ENCODE peak calls at places on chromosome 18, in seven cellular contexts. E is stomach, H is AG04450, R is fibroblast of lung, K is upper lobe of right lung, Z is cardiac muscle cell, D is tibial artery. V is an unnamed sample.

GRCh38 chr18:72808688-72809087 is 59.1 kb downstream of the NETO1 start:
- DNase-seq in E (no peak), H (no peak), R (no peak), K (no peak), Z (no peak), D (no peak), V (no peak)

GRCh38 chr18:49565656-49566055 is 3.8 kb downstream of the LIPG start:
- DNase-seq in E (peak), H (no peak), R (peak), K (no peak), Z (no peak), D (no peak), V (no peak)

GRCh38 chr18:48136544-48137353 is 206.3 kb upstream of the SMAD2 start:
- DNase-seq in E (peak), H (no peak), R (no peak), K (no peak), Z (peak), D (no peak), V (no peak)

GRCh38 chr18:26083099-26083498 is 7.3 kb downstream of the SS18 start:
- DNase-seq in E (no peak), H (no peak), R (no peak), K (no peak), Z (no peak), D (no peak), V (no peak)

GRCh38 chr18:21682276-21683051 is 22.1 kb downstream of the ABHD3 start:
- DNase-seq in E (no peak), H (peak), R (peak), K (no peak), Z (no peak), D (no peak), V (peak)

GRCh38 chr18:68997845-68998244 is 200.0 kb downstream of the CCDC102B start:
- DNase-seq in E (no peak), H (no peak), R (no peak), K (no peak), Z (no peak), D (no peak), V (no peak)

GRCh38 chr18:62325806-62326645 is 916 bp downstream of the TNFRSF11A start:
- DNase-seq in E (no peak), H (no peak), R (peak), K (no peak), Z (peak), D (no peak), V (peak)

GRCh38 chr18:11577271-11578112 is 31.9 kb upstream of the SLC35G4 start:
- DNase-seq in E (no peak), H (no peak), R (no peak), K (no peak), Z (no peak), D (no peak), V (no peak)

GRCh38 chr18:60350975-60351374 is 21.6 kb downstream of the MC4R start:
- DNase-seq in E (no peak), H (no peak), R (no peak), K (no peak), Z (no peak), D (no peak), V (no peak)

GRCh38 chr18:13019301-13019700 is 28.1 kb downstream of the CEP192 start:
- DNase-seq in E (no peak), H (no peak), R (no peak), K (no peak), Z (no peak), D (no peak), V (no peak)

GRCh38 chr18:41145526-41145925 is 809.5 kb upstream of the PIK3C3 start:
- DNase-seq in E (no peak), H (no peak), R (no peak), K (no peak), Z (no peak), D (no peak), V (no peak)

GRCh38 chr18:58541789-58542425 is 87.0 kb downstream of the ALPK2 start:
- DNase-seq in E (no peak), H (peak), R (peak), K (no peak), Z (no peak), D (no peak), V (no peak)

GRCh38 chr18:32919799-32920198 is 147.0 kb upstream of the KLHL14 start:
- DNase-seq in E (peak), H (no peak), R (peak), K (no peak), Z (peak), D (no peak), V (peak)

GRCh38 chr18:12338382-12338781 is 30.3 kb downstream of the TUBB6 start:
- DNase-seq in E (no peak), H (no peak), R (no peak), K (no peak), Z (no peak), D (no peak), V (no peak)

GRCh38 chr18:67733094-67733493 is 216.6 kb upstream of the DSEL start:
- DNase-seq in E (no peak), H (no peak), R (peak), K (no peak), Z (no peak), D (no peak), V (no peak)

GRCh38 chr18:42792731-42793130 is 322.8 kb downstream of the RIT2 start:
- DNase-seq in E (no peak), H (no peak), R (peak), K (no peak), Z (no peak), D (no peak), V (no peak)

GRCh38 chr18:73023975-73024374 is 156.2 kb upstream of the NETO1 start:
- DNase-seq in E (no peak), H (no peak), R (no peak), K (no peak), Z (no peak), D (no peak), V (no peak)

GRCh38 chr18:48318481-48318880 is 90.7 kb downstream of the ZBTB7C start:
- DNase-seq in E (no peak), H (no peak), R (no peak), K (peak), Z (no peak), D (no peak), V (no peak)

GRCh38 chr18:31301201-31301655 is 16.7 kb upstream of the DSG1 start:
- DNase-seq in E (no peak), H (no peak), R (peak), K (no peak), Z (no peak), D (no peak), V (peak)

GRCh38 chr18:47601608-47602272 is 328.7 kb downstream of the SMAD2 start:
- DNase-seq in E (no peak), H (no peak), R (no peak), K (no peak), Z (no peak), D (no peak), V (no peak)

GRCh38 chr18:26458526-26459232 is 89.7 kb downstream of the KCTD1 start:
- DNase-seq in E (no peak), H (no peak), R (peak), K (no peak), Z (no peak), D (no peak), V (no peak)

GRCh38 chr18:12449040-12449814 is 41.5 kb downstream of the PRELID3A start:
- DNase-seq in E (no peak), H (no peak), R (no peak), K (no peak), Z (no peak), D (peak), V (peak)

GRCh38 chr18:38575648-38576047 is 1010.0 kb upstream of the CELF4 start:
- DNase-seq in E (no peak), H (no peak), R (no peak), K (no peak), Z (no peak), D (no peak), V (no peak)

GRCh38 chr18:25284278-25284677 is 67.7 kb downstream of the ZNF521 start:
- DNase-seq in E (no peak), H (no peak), R (no peak), K (no peak), Z (no peak), D (no peak), V (no peak)

GRCh38 chr18:48295586-48296311 is 113.4 kb downstream of the ZBTB7C start:
- DNase-seq in E (no peak), H (no peak), R (peak), K (peak), Z (peak), D (no peak), V (no peak)

GRCh38 chr18:34330308-34330707 is 105.6 kb upstream of the NOL4 start:
- DNase-seq in E (no peak), H (no peak), R (no peak), K (no peak), Z (no peak), D (no peak), V (no peak)

GRCh38 chr18:12393998-12394397 is 13.7 kb upstream of the PRELID3A start:
- DNase-seq in E (no peak), H (no peak), R (no peak), K (peak), Z (no peak), D (no peak), V (no peak)

GRCh38 chr18:62122330-62122729 is 64.5 kb downstream of the PIGN start:
- DNase-seq in E (no peak), H (no peak), R (no peak), K (no peak), Z (no peak), D (no peak), V (no peak)

GRCh38 chr18:29123706-29124530 is 947.0 kb upstream of the CDH2 start:
- DNase-seq in E (no peak), H (no peak), R (no peak), K (no peak), Z (no peak), D (no peak), V (no peak)

GRCh38 chr18:34887881-34888580 is 153.2 kb upstream of the MAPRE2 start:
- DNase-seq in E (no peak), H (no peak), R (no peak), K (no peak), Z (no peak), D (no peak), V (no peak)

GRCh38 chr18:28411806-28412205 is 234.9 kb upstream of the CDH2 start:
- DNase-seq in E (no peak), H (no peak), R (peak), K (no peak), Z (peak), D (no peak), V (no peak)

GRCh38 chr18:62587689-62588088 is 64.9 kb downstream of the ZCCHC2 start:
- DNase-seq in E (no peak), H (no peak), R (no peak), K (no peak), Z (no peak), D (no peak), V (no peak)

GRCh38 chr18:49846263-49846662 is 32.9 kb upstream of the ACAA2 start:
- DNase-seq in E (no peak), H (no peak), R (peak), K (no peak), Z (no peak), D (no peak), V (no peak)

GRCh38 chr18:12911025-12911927 is 27.2 kb upstream of the PTPN2 start:
- DNase-seq in E (no peak), H (no peak), R (peak), K (peak), Z (no peak), D (no peak), V (no peak)

GRCh38 chr18:54675076-54675475 is 84.0 kb downstream of the DYNAP start:
- DNase-seq in E (no peak), H (no peak), R (no peak), K (no peak), Z (no peak), D (no peak), V (no peak)

GRCh38 chr18:7152485-7152884 is 34.9 kb upstream of the LAMA1 start:
- DNase-seq in E (no peak), H (no peak), R (peak), K (no peak), Z (no peak), D (no peak), V (no peak)

GRCh38 chr18:78431606-78432005 is 548.0 kb upstream of the SALL3 start:
- DNase-seq in E (no peak), H (no peak), R (no peak), K (no peak), Z (no peak), D (no peak), V (no peak)

GRCh38 chr18:60421356-60422118 is 49.0 kb upstream of the MC4R start:
- DNase-seq in E (no peak), H (no peak), R (peak), K (no peak), Z (no peak), D (no peak), V (no peak)

GRCh38 chr18:42413870-42414269 is 458.8 kb downstream of the PIK3C3 start:
- DNase-seq in E (no peak), H (no peak), R (peak), K (no peak), Z (no peak), D (no peak), V (no peak)

GRCh38 chr18:56639094-56639361 is 636 bp upstream of the TXNL1 start:
- DNase-seq in E (no peak), H (no peak), R (no peak), K (no peak), Z (no peak), D (no peak), V (no peak)
- H3K4me3 ChIP-seq in E (peak), H (peak), R (peak), K (peak), Z (peak), D (peak), V (peak)

GRCh38 chr18:79914614-79915160 is 36.8 kb downstream of the SLC66A2 start:
- DNase-seq in E (peak), H (no peak), R (no peak), K (no peak), Z (no peak), D (no peak), V (no peak)
- H3K4me3 ChIP-seq in E (no peak), H (no peak), R (no peak), K (no peak), Z (no peak), D (no peak), V (no peak)

GRCh38 chr18:76006151-76006550 is 488.9 kb downstream of the ZNF516 start:
- DNase-seq in E (no peak), H (no peak), R (no peak), K (no peak), Z (no peak), D (no peak), V (no peak)
- H3K4me3 ChIP-seq in E (no peak), H (no peak), R (no peak), K (no peak), Z (no peak), D (no peak), V (no peak)

GRCh38 chr18:46332956-46333355 is 228.8 kb downstream of the HAUS1 start:
- DNase-seq in E (no peak), H (no peak), R (no peak), K (peak), Z (no peak), D (no peak), V (no peak)
- H3K4me3 ChIP-seq in E (no peak), H (no peak), R (no peak), K (no peak), Z (peak), D (no peak), V (peak)

GRCh38 chr18:23342506-23342905 is 110.6 kb upstream of the RIOK3 start:
- DNase-seq in E (no peak), H (no peak), R (no peak), K (no peak), Z (no peak), D (no peak), V (no peak)
- H3K4me3 ChIP-seq in E (no peak), H (no peak), R (no peak), K (no peak), Z (no peak), D (no peak), V (no peak)

DNA sequence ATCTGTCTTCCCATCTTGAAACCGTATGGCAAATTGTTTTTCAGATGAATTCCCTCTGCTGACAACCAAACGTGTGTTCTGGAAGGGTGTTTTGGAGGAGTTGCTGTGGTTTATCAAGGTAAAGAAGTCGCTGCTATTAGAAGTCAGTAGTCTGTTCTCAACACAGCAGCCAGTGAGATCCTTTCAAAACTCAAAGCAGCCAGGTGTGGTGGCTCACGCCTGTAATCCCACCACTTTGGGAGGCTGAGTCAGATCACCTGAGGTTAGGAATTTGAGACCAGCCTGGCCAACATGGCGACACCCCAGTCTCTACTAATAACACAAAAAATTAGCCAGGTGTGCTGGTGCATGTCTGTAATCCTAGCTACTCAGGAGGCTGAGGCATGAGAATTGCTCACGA is 2.1 kb downstream of the TYMS start:
- DNase-seq in E (no peak), H (no peak), R (no peak), K (no peak), Z (no peak), D (no peak), V (no peak)
- H3K4me3 ChIP-seq in E (no peak), H (no peak), R (no peak), K (no peak), Z (no peak), D (no peak), V (no peak)

GRCh38 chr18:3219621-3220335 is at the start of gene MYOM1:
- DNase-seq in E (no peak), H (no peak), R (no peak), K (no peak), Z (peak), D (no peak), V (no peak)
- H3K4me3 ChIP-seq in E (peak), H (no peak), R (no peak), K (no peak), Z (peak), D (peak), V (no peak)

GRCh38 chr18:8631265-8631664 is 22.0 kb downstream of the RAB12 start:
- DNase-seq in E (no peak), H (no peak), R (no peak), K (no peak), Z (no peak), D (no peak), V (no peak)

GRCh38 chr18:8632386-8632785 is 23.1 kb downstream of the RAB12 start:
- DNase-seq in E (no peak), H (no peak), R (no peak), K (no peak), Z (no peak), D (no peak), V (no peak)

GRCh38 chr18:8630546-8630945 is 21.3 kb downstream of the RAB12 start:
- DNase-seq in E (no peak), H (no peak), R (no peak), K (no peak), Z (no peak), D (no peak), V (no peak)

GRCh38 chr18:8635087-8635486 is 25.9 kb downstream of the RAB12 start:
- DNase-seq in E (no peak), H (no peak), R (peak), K (no peak), Z (no peak), D (no peak), V (no peak)

DNA sequence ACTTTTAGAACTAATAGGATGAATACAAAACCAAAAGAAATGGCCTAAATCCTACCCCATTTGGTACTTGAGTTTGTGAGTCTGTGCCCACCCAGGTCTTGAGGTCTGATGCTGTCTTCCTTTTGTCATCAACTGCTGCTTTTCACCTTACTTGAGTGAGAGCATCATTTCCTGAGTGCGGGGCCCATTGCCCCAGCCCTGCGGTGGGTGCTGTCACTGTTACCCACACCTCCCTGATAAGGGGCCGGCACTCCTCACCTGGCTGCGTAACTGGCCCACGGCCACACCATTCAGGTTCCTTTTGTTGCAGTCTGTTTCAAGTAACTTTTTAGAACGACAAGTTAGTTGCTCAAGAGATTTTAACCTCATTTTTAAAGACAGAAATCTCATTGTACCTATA is 25.3 kb downstream of the RAB12 start:
- DNase-seq in E (no peak), H (no peak), R (no peak), K (no peak), Z (no peak), D (no peak), V (no peak)
- H3K4me3 ChIP-seq in E (no peak), H (no peak), R (no peak), K (no peak), Z (no peak), D (no peak), V (no peak)

GRCh38 chr18:2970344-2970743 is 42.6 kb downstream of the LPIN2 start:
- DNase-seq in E (no peak), H (no peak), R (no peak), K (no peak), Z (no peak), D (no peak), V (no peak)
- H3K4me3 ChIP-seq in E (no peak), H (no peak), R (no peak), K (no peak), Z (no peak), D (no peak), V (no peak)